ENCODE peak calls at places on chromosomes 1 and 21, in six cellular contexts. One of them, this sample, is unnamed.

GRCh38 chr1:87790756-87791155 is 462.1 kb downstream of the LMO4 start:
- DNase-seq in heart right ventricle: no peak
- DNase-seq in GF-D8: no peak
- DNase-seq in activated CD8-positive, alpha-beta memory T cell treated with anti-CD3 and anti-CD28 coated beads, Interleukin-2, amount 50 U/mL, for 48 hours: no peak
- DNase-seq in lung: no peak
- DNase-seq in heart left ventricle: no peak
- DNase-seq in this sample: no peak

GRCh38 chr1:186511761-186512637 is 51.1 kb upstream of the PDC start:
- DNase-seq in heart right ventricle: no peak
- DNase-seq in GF-D8: no peak
- DNase-seq in activated CD8-positive, alpha-beta memory T cell treated with anti-CD3 and anti-CD28 coated beads, Interleukin-2, amount 50 U/mL, for 48 hours: no peak
- DNase-seq in lung: peak
- DNase-seq in heart left ventricle: no peak
- DNase-seq in this sample: no peak

GRCh38 chr1:94894630-94895029 is 32.3 kb downstream of the CNN3 start:
- DNase-seq in heart right ventricle: no peak
- DNase-seq in GF-D8: no peak
- DNase-seq in activated CD8-positive, alpha-beta memory T cell treated with anti-CD3 and anti-CD28 coated beads, Interleukin-2, amount 50 U/mL, for 48 hours: no peak
- DNase-seq in lung: no peak
- DNase-seq in heart left ventricle: no peak
- DNase-seq in this sample: no peak

GRCh38 chr1:3761296-3762010 is 9.2 kb downstream of the CCDC27 start:
- DNase-seq in heart right ventricle: no peak
- DNase-seq in GF-D8: no peak
- DNase-seq in activated CD8-positive, alpha-beta memory T cell treated with anti-CD3 and anti-CD28 coated beads, Interleukin-2, amount 50 U/mL, for 48 hours: no peak
- DNase-seq in lung: no peak
- DNase-seq in heart left ventricle: no peak
- DNase-seq in this sample: no peak

GRCh38 chr1:39047374-39048229 is 21.5 kb downstream of the NDUFS5 start:
- DNase-seq in heart right ventricle: no peak
- DNase-seq in GF-D8: no peak
- DNase-seq in activated CD8-positive, alpha-beta memory T cell treated with anti-CD3 and anti-CD28 coated beads, Interleukin-2, amount 50 U/mL, for 48 hours: no peak
- DNase-seq in lung: peak
- DNase-seq in heart left ventricle: no peak
- DNase-seq in this sample: no peak

GRCh38 chr1:89836997-89837909 is 16.4 kb downstream of the LRRC8D start:
- DNase-seq in heart right ventricle: no peak
- DNase-seq in GF-D8: no peak
- DNase-seq in activated CD8-positive, alpha-beta memory T cell treated with anti-CD3 and anti-CD28 coated beads, Interleukin-2, amount 50 U/mL, for 48 hours: no peak
- DNase-seq in lung: no peak
- DNase-seq in heart left ventricle: no peak
- DNase-seq in this sample: no peak

GRCh38 chr21:44407493-44407892 is 47.8 kb upstream of the LRRC3 start:
- DNase-seq in heart right ventricle: no peak
- DNase-seq in GF-D8: no peak
- DNase-seq in activated CD8-positive, alpha-beta memory T cell treated with anti-CD3 and anti-CD28 coated beads, Interleukin-2, amount 50 U/mL, for 48 hours: peak
- DNase-seq in lung: no peak
- DNase-seq in heart left ventricle: no peak
- DNase-seq in this sample: no peak

GRCh38 chr1:5740865-5741860 is 251.1 kb downstream of the NPHP4 start:
- DNase-seq in heart right ventricle: no peak
- DNase-seq in GF-D8: no peak
- DNase-seq in activated CD8-positive, alpha-beta memory T cell treated with anti-CD3 and anti-CD28 coated beads, Interleukin-2, amount 50 U/mL, for 48 hours: no peak
- DNase-seq in lung: no peak
- DNase-seq in heart left ventricle: no peak
- DNase-seq in this sample: no peak

GRCh38 chr1:51998007-51998406 is 7.5 kb upstream of the RAB3B start:
- DNase-seq in heart right ventricle: no peak
- DNase-seq in GF-D8: no peak
- DNase-seq in activated CD8-positive, alpha-beta memory T cell treated with anti-CD3 and anti-CD28 coated beads, Interleukin-2, amount 50 U/mL, for 48 hours: no peak
- DNase-seq in lung: no peak
- DNase-seq in heart left ventricle: no peak
- DNase-seq in this sample: no peak

GRCh38 chr21:16250282-16250681 is 520.5 kb downstream of the USP25 start:
- DNase-seq in heart right ventricle: no peak
- DNase-seq in GF-D8: no peak
- DNase-seq in activated CD8-positive, alpha-beta memory T cell treated with anti-CD3 and anti-CD28 coated beads, Interleukin-2, amount 50 U/mL, for 48 hours: no peak
- DNase-seq in lung: no peak
- DNase-seq in heart left ventricle: no peak
- DNase-seq in this sample: no peak

GRCh38 chr1:202662081-202662480 is 48.2 kb downstream of the SYT2 start:
- DNase-seq in heart right ventricle: no peak
- DNase-seq in GF-D8: no peak
- DNase-seq in activated CD8-positive, alpha-beta memory T cell treated with anti-CD3 and anti-CD28 coated beads, Interleukin-2, amount 50 U/mL, for 48 hours: no peak
- DNase-seq in lung: no peak
- DNase-seq in heart left ventricle: no peak
- DNase-seq in this sample: no peak